ENCODE peak calls at places on chromosomes 13 and 19, in ten cellular contexts. One of them, this sample, is unnamed.

GRCh38 chr19:48290923-48291700 is 21.2 kb downstream of the ZNF114 start:
- DNase-seq in HS-5: peak
- DNase-seq in anterior cingulate cortex: peak
- DNase-seq in stimulated activated CD8-positive, alpha-beta memory T cell treated with anti-CD3 and anti-CD28 coated beads, Interleukin-2, amount 100 ng/mL, for 48 hours: peak
- DNase-seq in stimulated activated CD4-positive, alpha-beta T cell treated with anti-CD3 and anti-CD28 coated beads, TNF-alpha, amount 100 ng/mL, for 4 hours: peak
- DNase-seq in CD4-positive, alpha-beta memory T cell: peak
- DNase-seq in AG09309: no peak
- DNase-seq in mucosa of gallbladder: peak
- DNase-seq in adrenal gland: peak
- DNase-seq in fibroblast of lung: peak
- DNase-seq in this sample: peak

GRCh38 chr13:27852491-27852890 is 60.2 kb downstream of the GSX1 start:
- DNase-seq in CD4-positive, alpha-beta memory T cell: no peak
- DNase-seq in AG09309: no peak
- DNase-seq in HS-5: no peak
- DNase-seq in stimulated activated CD8-positive, alpha-beta memory T cell treated with anti-CD3 and anti-CD28 coated beads, Interleukin-2, amount 100 ng/mL, for 48 hours: no peak
- DNase-seq in stimulated activated CD4-positive, alpha-beta T cell treated with anti-CD3 and anti-CD28 coated beads, TNF-alpha, amount 100 ng/mL, for 4 hours: no peak
- DNase-seq in adrenal gland: no peak
- DNase-seq in fibroblast of lung: no peak
- DNase-seq in mucosa of gallbladder: no peak
- DNase-seq in anterior cingulate cortex: no peak
- DNase-seq in this sample: no peak

GRCh38 chr13:102913924-102914628 is 68.2 kb downstream of the ERCC5 start:
- DNase-seq in stimulated activated CD4-positive, alpha-beta T cell treated with anti-CD3 and anti-CD28 coated beads, TNF-alpha, amount 100 ng/mL, for 4 hours: no peak
- DNase-seq in mucosa of gallbladder: peak
- DNase-seq in fibroblast of lung: peak
- DNase-seq in anterior cingulate cortex: no peak
- DNase-seq in CD4-positive, alpha-beta memory T cell: no peak
- DNase-seq in adrenal gland: no peak
- DNase-seq in stimulated activated CD8-positive, alpha-beta memory T cell treated with anti-CD3 and anti-CD28 coated beads, Interleukin-2, amount 100 ng/mL, for 48 hours: no peak
- DNase-seq in HS-5: no peak
- DNase-seq in AG09309: no peak
- DNase-seq in this sample: no peak

GRCh38 chr13:106371024-106371423 is 164.4 kb downstream of the EFNB2 start:
- DNase-seq in stimulated activated CD8-positive, alpha-beta memory T cell treated with anti-CD3 and anti-CD28 coated beads, Interleukin-2, amount 100 ng/mL, for 48 hours: no peak
- DNase-seq in mucosa of gallbladder: no peak
- DNase-seq in fibroblast of lung: no peak
- DNase-seq in adrenal gland: no peak
- DNase-seq in CD4-positive, alpha-beta memory T cell: no peak
- DNase-seq in stimulated activated CD4-positive, alpha-beta T cell treated with anti-CD3 and anti-CD28 coated beads, TNF-alpha, amount 100 ng/mL, for 4 hours: no peak
- DNase-seq in HS-5: no peak
- DNase-seq in AG09309: no peak
- DNase-seq in anterior cingulate cortex: no peak
- DNase-seq in this sample: no peak

GRCh38 chr19:45322311-45322710 is 364 bp downstream of the CKM start:
- DNase-seq in anterior cingulate cortex: no peak
- DNase-seq in CD4-positive, alpha-beta memory T cell: no peak
- DNase-seq in stimulated activated CD8-positive, alpha-beta memory T cell treated with anti-CD3 and anti-CD28 coated beads, Interleukin-2, amount 100 ng/mL, for 48 hours: no peak
- DNase-seq in adrenal gland: no peak
- DNase-seq in fibroblast of lung: no peak
- DNase-seq in AG09309: no peak
- DNase-seq in mucosa of gallbladder: no peak
- DNase-seq in stimulated activated CD4-positive, alpha-beta T cell treated with anti-CD3 and anti-CD28 coated beads, TNF-alpha, amount 100 ng/mL, for 4 hours: no peak
- DNase-seq in HS-5: no peak
- DNase-seq in this sample: no peak

GRCh38 chr13:33789067-33789606 is 28.8 kb upstream of the RFC3 start:
- DNase-seq in stimulated activated CD8-positive, alpha-beta memory T cell treated with anti-CD3 and anti-CD28 coated beads, Interleukin-2, amount 100 ng/mL, for 48 hours: no peak
- DNase-seq in fibroblast of lung: no peak
- DNase-seq in mucosa of gallbladder: no peak
- DNase-seq in AG09309: no peak
- DNase-seq in anterior cingulate cortex: no peak
- DNase-seq in HS-5: no peak
- DNase-seq in adrenal gland: no peak
- DNase-seq in CD4-positive, alpha-beta memory T cell: no peak
- DNase-seq in stimulated activated CD4-positive, alpha-beta T cell treated with anti-CD3 and anti-CD28 coated beads, TNF-alpha, amount 100 ng/mL, for 4 hours: no peak
- DNase-seq in this sample: no peak

GRCh38 chr19:1214862-1215731 is 9.5 kb downstream of the STK11 start:
- DNase-seq in HS-5: no peak
- DNase-seq in adrenal gland: peak
- DNase-seq in AG09309: no peak
- DNase-seq in CD4-positive, alpha-beta memory T cell: no peak
- DNase-seq in anterior cingulate cortex: peak
- DNase-seq in stimulated activated CD4-positive, alpha-beta T cell treated with anti-CD3 and anti-CD28 coated beads, TNF-alpha, amount 100 ng/mL, for 4 hours: no peak
- DNase-seq in fibroblast of lung: peak
- DNase-seq in mucosa of gallbladder: no peak
- DNase-seq in stimulated activated CD8-positive, alpha-beta memory T cell treated with anti-CD3 and anti-CD28 coated beads, Interleukin-2, amount 100 ng/mL, for 48 hours: no peak
- DNase-seq in this sample: peak

GRCh38 chr13:112928958-112929777 is 39.8 kb upstream of the MCF2L start:
- DNase-seq in anterior cingulate cortex: no peak
- DNase-seq in mucosa of gallbladder: peak
- DNase-seq in stimulated activated CD8-positive, alpha-beta memory T cell treated with anti-CD3 and anti-CD28 coated beads, Interleukin-2, amount 100 ng/mL, for 48 hours: no peak
- DNase-seq in HS-5: no peak
- DNase-seq in stimulated activated CD4-positive, alpha-beta T cell treated with anti-CD3 and anti-CD28 coated beads, TNF-alpha, amount 100 ng/mL, for 4 hours: no peak
- DNase-seq in fibroblast of lung: peak
- DNase-seq in adrenal gland: peak
- DNase-seq in AG09309: no peak
- DNase-seq in CD4-positive, alpha-beta memory T cell: no peak
- DNase-seq in this sample: no peak

GRCh38 chr13:24263652-24264051 is 45.7 kb upstream of the C1QTNF9 start:
- DNase-seq in anterior cingulate cortex: no peak
- DNase-seq in adrenal gland: no peak
- DNase-seq in AG09309: no peak
- DNase-seq in HS-5: no peak
- DNase-seq in stimulated activated CD8-positive, alpha-beta memory T cell treated with anti-CD3 and anti-CD28 coated beads, Interleukin-2, amount 100 ng/mL, for 48 hours: no peak
- DNase-seq in fibroblast of lung: peak
- DNase-seq in stimulated activated CD4-positive, alpha-beta T cell treated with anti-CD3 and anti-CD28 coated beads, TNF-alpha, amount 100 ng/mL, for 4 hours: no peak
- DNase-seq in mucosa of gallbladder: no peak
- DNase-seq in CD4-positive, alpha-beta memory T cell: no peak
- DNase-seq in this sample: no peak

GRCh38 chr13:35789335-35790166 is 313.1 kb upstream of the MAB21L1 start:
- DNase-seq in mucosa of gallbladder: no peak
- DNase-seq in anterior cingulate cortex: no peak
- DNase-seq in CD4-positive, alpha-beta memory T cell: no peak
- DNase-seq in stimulated activated CD8-positive, alpha-beta memory T cell treated with anti-CD3 and anti-CD28 coated beads, Interleukin-2, amount 100 ng/mL, for 48 hours: no peak
- DNase-seq in adrenal gland: no peak
- DNase-seq in fibroblast of lung: peak
- DNase-seq in AG09309: no peak
- DNase-seq in stimulated activated CD4-positive, alpha-beta T cell treated with anti-CD3 and anti-CD28 coated beads, TNF-alpha, amount 100 ng/mL, for 4 hours: no peak
- DNase-seq in HS-5: no peak
- DNase-seq in this sample: no peak